ENCODE peak calls at places on chromosomes 5 and 9, in four cellular contexts. H is astrocyte of the spinal cord; Q is stimulated activated CD8-positive, alpha-beta memory T cell treated with anti-CD3 and anti-CD28 coated beads, Interleukin-2, amount 100 ng/mL, for 48 hours; M is OCI-LY7. N is an unnamed sample.

GRCh38 chr9:131259916-131260597 is 16.3 kb downstream of the FAM78A start:
- DNase-seq in H (no peak), Q (no peak), M (no peak), N (peak; percentile 52)

GRCh38 chr5:1203968-1204692 is 2.7 kb downstream of the SLC6A19 start:
- DNase-seq in H (no peak), Q (no peak), M (no peak), N (no peak)

GRCh38 chr5:36669015-36669651 is 62.7 kb downstream of the SLC1A3 start:
- DNase-seq in H (no peak), Q (no peak), M (no peak), N (no peak)

GRCh38 chr9:112913326-112913725 is 22.6 kb upstream of the SLC46A2 start:
- DNase-seq in H (no peak), Q (no peak), M (no peak), N (no peak)

GRCh38 chr9:129473523-129474244 is 147.2 kb downstream of the C9orf50 start:
- DNase-seq in H (no peak), Q (no peak), M (no peak), N (peak; percentile 88)

GRCh38 chr5:55880453-55880852 is 29.3 kb downstream of the IL31RA start:
- DNase-seq in H (no peak), Q (no peak), M (no peak), N (no peak)

GRCh38 chr9:33731625-33732024 is 63.7 kb upstream of the PRSS3 start:
- DNase-seq in H (no peak), Q (no peak), M (no peak), N (no peak)

GRCh38 chr5:15463231-15463630 is 36.7 kb upstream of the FBXL7 start:
- DNase-seq in H (peak; percentile 33), Q (no peak), M (no peak), N (no peak)

GRCh38 chr5:138752341-138752950 is 779 bp upstream of the CTNNA1 start:
- DNase-seq in H (no peak), Q (no peak), M (peak; percentile 25), N (no peak)

GRCh38 chr5:32021771-32022170 is 152.3 kb downstream of the GOLPH3 start:
- DNase-seq in H (no peak), Q (no peak), M (no peak), N (no peak)

GRCh38 chr5:11797132-11797531 is 107.1 kb downstream of the CTNND2 start:
- DNase-seq in H (no peak), Q (no peak), M (no peak), N (no peak)

N was measured in osteoblast.